ENCODE peak calls at places on chromosomes 1 and 21, in four cellular contexts. One of them, this sample, is unnamed.

GRCh38 chr21:15207635-15208370 is 143.0 kb upstream of the NRIP1 start:
- DNase-seq in tibial artery: no peak
- DNase-seq in tibial nerve: no peak
- DNase-seq in WERI-Rb-1: no peak
- DNase-seq in this sample: no peak

GRCh38 chr1:71377886-71378285 is 297.1 kb upstream of the ZRANB2 start:
- DNase-seq in tibial artery: no peak
- DNase-seq in tibial nerve: no peak
- DNase-seq in WERI-Rb-1: no peak
- DNase-seq in this sample: no peak

GRCh38 chr1:84489766-84490165 is 10.7 kb downstream of the RPF1 start:
- DNase-seq in tibial nerve: no peak
- DNase-seq in tibial artery: no peak
- DNase-seq in WERI-Rb-1: no peak
- DNase-seq in this sample: no peak

GRCh38 chr1:4510276-4510691 is 144.1 kb upstream of the AJAP1 start:
- DNase-seq in tibial nerve: no peak
- DNase-seq in tibial artery: no peak
- DNase-seq in WERI-Rb-1: no peak
- DNase-seq in this sample: no peak

GRCh38 chr1:239061770-239062169 is 324.6 kb upstream of the CHRM3 start:
- DNase-seq in WERI-Rb-1: no peak
- DNase-seq in tibial nerve: no peak
- DNase-seq in tibial artery: no peak
- DNase-seq in this sample: no peak

GRCh38 chr21:24045775-24046215 is 1561.5 kb downstream of the MRPL39 start:
- DNase-seq in tibial nerve: peak; percentile 41
- DNase-seq in WERI-Rb-1: peak; percentile 33
- DNase-seq in tibial artery: peak; percentile 73
- DNase-seq in this sample: peak; percentile 73

GRCh38 chr1:92356956-92357355 is 58.1 kb downstream of the RPAP2 start:
- DNase-seq in WERI-Rb-1: no peak
- DNase-seq in tibial artery: no peak
- DNase-seq in tibial nerve: no peak
- DNase-seq in this sample: no peak

GRCh38 chr1:70164350-70164749 is 41.0 kb downstream of the LRRC40 start:
- DNase-seq in tibial nerve: no peak
- DNase-seq in tibial artery: no peak
- DNase-seq in WERI-Rb-1: no peak
- DNase-seq in this sample: no peak

GRCh38 chr1:20428841-20429240 is 57.2 kb downstream of the CAMK2N1 start:
- DNase-seq in WERI-Rb-1: no peak
- DNase-seq in tibial nerve: no peak
- DNase-seq in tibial artery: no peak
- DNase-seq in this sample: no peak

GRCh38 chr1:167198518-167199133 is 22.1 kb upstream of the POU2F1 start:
- DNase-seq in tibial artery: no peak
- DNase-seq in WERI-Rb-1: peak; percentile 67
- DNase-seq in tibial nerve: no peak
- DNase-seq in this sample: no peak

GRCh38 chr1:20223659-20224058 is 37.3 kb upstream of the PLA2G2C start:
- DNase-seq in WERI-Rb-1: no peak
- DNase-seq in tibial nerve: no peak
- DNase-seq in tibial artery: no peak
- DNase-seq in this sample: no peak

GRCh38 chr1:66175581-66175980 is 358.4 kb upstream of the SGIP1 start:
- DNase-seq in tibial nerve: no peak
- DNase-seq in WERI-Rb-1: no peak
- DNase-seq in tibial artery: no peak
- DNase-seq in this sample: no peak

GRCh38 chr1:205970486-205970885 is 27.2 kb upstream of the SLC26A9 start:
- DNase-seq in WERI-Rb-1: no peak
- DNase-seq in tibial nerve: no peak
- DNase-seq in tibial artery: no peak
- DNase-seq in this sample: no peak

GRCh38 chr1:6359568-6360496 is 33.7 kb downstream of the ACOT7 start:
- DNase-seq in WERI-Rb-1: peak; percentile 29
- DNase-seq in tibial artery: peak; percentile 78
- DNase-seq in tibial nerve: no peak
- DNase-seq in this sample: peak; percentile 46

GRCh38 chr1:172321429-172321828 is 99.1 kb upstream of the C1orf105 start:
- DNase-seq in tibial nerve: no peak
- DNase-seq in tibial artery: peak; percentile 64
- DNase-seq in WERI-Rb-1: no peak
- DNase-seq in this sample: peak; percentile 68

GRCh38 chr1:165907256-165907857 is 79.9 kb downstream of the UCK2 start:
- DNase-seq in tibial artery: no peak
- DNase-seq in tibial nerve: no peak
- DNase-seq in WERI-Rb-1: no peak
- DNase-seq in this sample: no peak

GRCh38 chr1:216566809-216567208 is 143.6 kb upstream of the USH2A start:
- DNase-seq in tibial nerve: no peak
- DNase-seq in tibial artery: no peak
- DNase-seq in WERI-Rb-1: peak; percentile 46
- DNase-seq in this sample: no peak

GRCh38 chr1:180535418-180535999 is 23.3 kb upstream of the OVAAL start:
- DNase-seq in WERI-Rb-1: no peak
- DNase-seq in tibial artery: no peak
- DNase-seq in tibial nerve: no peak
- DNase-seq in this sample: no peak

GRCh38 chr1:221776495-221777413 is 34.9 kb upstream of the DUSP10 start:
- DNase-seq in WERI-Rb-1: no peak
- DNase-seq in tibial artery: no peak
- DNase-seq in tibial nerve: no peak
- DNase-seq in this sample: no peak

GRCh38 chr1:65437616-65438015 is 17.1 kb downstream of the LEPR start:
- DNase-seq in tibial nerve: no peak
- DNase-seq in tibial artery: no peak
- DNase-seq in WERI-Rb-1: no peak
- DNase-seq in this sample: no peak

GRCh38 chr21:29064850-29065481 is 8.5 kb downstream of the CCT8 start:
- DNase-seq in WERI-Rb-1: no peak
- DNase-seq in tibial artery: no peak
- DNase-seq in tibial nerve: no peak
- DNase-seq in this sample: no peak

GRCh38 chr1:161994153-161994814 is 29.4 kb downstream of the OLFML2B start:
- DNase-seq in tibial nerve: no peak
- DNase-seq in WERI-Rb-1: no peak
- DNase-seq in tibial artery: peak; percentile 86
- DNase-seq in this sample: no peak

GRCh38 chr1:244048566-244049141 is 2.4 kb upstream of the ZBTB18 start:
- DNase-seq in tibial nerve: no peak
- DNase-seq in WERI-Rb-1: peak; percentile 34
- DNase-seq in tibial artery: no peak
- DNase-seq in this sample: no peak

GRCh38 chr1:109985251-109986053 is 887 bp downstream of the AHCYL1 start:
- DNase-seq in tibial artery: no peak
- DNase-seq in tibial nerve: no peak
- DNase-seq in WERI-Rb-1: peak; percentile 20
- DNase-seq in this sample: no peak

GRCh38 chr1:116360435-116361173 is 12.4 kb upstream of the ATP1A1 start:
- DNase-seq in tibial artery: no peak
- DNase-seq in WERI-Rb-1: no peak
- DNase-seq in tibial nerve: no peak
- DNase-seq in this sample: no peak

GRCh38 chr21:41741253-41742072 is 25.4 kb downstream of the RIPK4 start:
- DNase-seq in WERI-Rb-1: no peak
- DNase-seq in tibial artery: no peak
- DNase-seq in tibial nerve: no peak
- DNase-seq in this sample: no peak

GRCh38 chr1:159406821-159407220 is 25.2 kb upstream of the OR10J4 start:
- DNase-seq in WERI-Rb-1: no peak
- DNase-seq in tibial artery: no peak
- DNase-seq in tibial nerve: no peak
- DNase-seq in this sample: no peak

GRCh38 chr1:90717665-90718410 is 736 bp upstream of the BARHL2 start:
- DNase-seq in tibial artery: no peak
- DNase-seq in WERI-Rb-1: peak; percentile 76
- DNase-seq in tibial nerve: no peak
- DNase-seq in this sample: no peak

GRCh38 chr1:30090421-30090820 is 633.0 kb downstream of the MATN1 start:
- DNase-seq in tibial artery: no peak
- DNase-seq in tibial nerve: no peak
- DNase-seq in WERI-Rb-1: no peak
- DNase-seq in this sample: no peak

GRCh38 chr1:59720716-59721115 is 94.0 kb upstream of the HOOK1 start:
- DNase-seq in WERI-Rb-1: no peak
- DNase-seq in tibial nerve: no peak
- DNase-seq in tibial artery: no peak
- DNase-seq in this sample: no peak

GRCh38 chr1:30600258-30600657 is 123.1 kb downstream of the MATN1 start:
- DNase-seq in WERI-Rb-1: no peak
- DNase-seq in tibial nerve: no peak
- DNase-seq in tibial artery: peak; percentile 25
- DNase-seq in this sample: peak; percentile 44

GRCh38 chr1:174301295-174302077 is 142.2 kb downstream of the RABGAP1L start:
- DNase-seq in tibial nerve: no peak
- DNase-seq in WERI-Rb-1: no peak
- DNase-seq in tibial artery: no peak
- DNase-seq in this sample: no peak
- TF ChIP-seq CTCF in tibial nerve: no peak
- TF ChIP-seq CTCF in WERI-Rb-1: no peak
- TF ChIP-seq CTCF in tibial artery: no peak
- TF ChIP-seq CTCF in this sample: no peak

GRCh38 chr1:2584822-2585317 is 1.7 kb upstream of the PRXL2B start:
- DNase-seq in tibial artery: no peak
- DNase-seq in tibial nerve: no peak
- DNase-seq in WERI-Rb-1: no peak
- DNase-seq in this sample: no peak
- H3K27ac ChIP-seq in tibial artery: peak overlapping the region; percentile 91
- H3K27ac ChIP-seq in tibial nerve: peak overlapping the region; percentile 94
- H3K27ac ChIP-seq in WERI-Rb-1: peak overlapping the region; percentile 88
- H3K27ac ChIP-seq in this sample: peak overlapping the region; percentile 94

GRCh38 chr1:36322786-36323635 is 434 bp downstream of the EVA1B start:
- DNase-seq in tibial artery: peak; percentile 82
- DNase-seq in tibial nerve: peak; percentile 24
- DNase-seq in WERI-Rb-1: no peak
- DNase-seq in this sample: peak; percentile 87

GRCh38 chr1:36321119-36321951 is 2.1 kb downstream of the EVA1B start:
- DNase-seq in WERI-Rb-1: no peak
- DNase-seq in tibial nerve: peak; percentile 73
- DNase-seq in tibial artery: peak; percentile 91
- DNase-seq in this sample: no peak

GRCh38 chr1:36322085-36322785 is 1.2 kb downstream of the EVA1B start:
- DNase-seq in WERI-Rb-1: no peak
- DNase-seq in tibial nerve: no peak
- DNase-seq in tibial artery: peak; percentile 78
- DNase-seq in this sample: peak; percentile 70

GRCh38 chr1:36320767-36321118 is 2.7 kb downstream of the EVA1B start:
- DNase-seq in tibial nerve: no peak
- DNase-seq in tibial artery: no peak
- DNase-seq in WERI-Rb-1: no peak
- DNase-seq in this sample: no peak

GRCh38 chr1:36320291-36320758 is 3.1 kb downstream of the EVA1B start:
- DNase-seq in tibial artery: no peak
- DNase-seq in WERI-Rb-1: no peak
- DNase-seq in tibial nerve: no peak
- DNase-seq in this sample: no peak
- H3K4me3 ChIP-seq in tibial artery: peak overlapping the region; percentile 76
- H3K4me3 ChIP-seq in WERI-Rb-1: no peak overlapping the region
- H3K4me3 ChIP-seq in tibial nerve: peak overlapping the region; percentile 31
- H3K4me3 ChIP-seq in this sample: peak overlapping the region; percentile 75

GRCh38 chr1:218463194-218464156 is 118.3 kb downstream of the TGFB2 start:
- DNase-seq in tibial artery: peak; percentile 80
- DNase-seq in WERI-Rb-1: no peak
- DNase-seq in tibial nerve: peak; percentile 34
- DNase-seq in this sample: peak; percentile 85
- TF ChIP-seq CTCF in tibial artery: no peak
- TF ChIP-seq CTCF in WERI-Rb-1: no peak
- TF ChIP-seq CTCF in tibial nerve: no peak
- TF ChIP-seq CTCF in this sample: no peak

GRCh38 chr1:157289424-157290105 is 151.4 kb upstream of the ETV3 start:
- DNase-seq in tibial nerve: no peak
- DNase-seq in tibial artery: no peak
- DNase-seq in WERI-Rb-1: no peak
- DNase-seq in this sample: no peak
- H3K27ac ChIP-seq in tibial nerve: no peak overlapping the region
- H3K27ac ChIP-seq in tibial artery: no peak overlapping the region
- H3K27ac ChIP-seq in WERI-Rb-1: no peak overlapping the region
- H3K27ac ChIP-seq in this sample: no peak overlapping the region

This sample was measured in ascending aorta.